ENCODE peak calls at places on chromosomes 16 and 17, in ten cellular contexts. U is fibroblast of mammary gland, I is ovary, B is fibroblast of lung, E is left lung, W is HFFc6, D is right atrium auricular region, Y is cardiac muscle cell, H is choroid plexus epithelial cell, C is lower leg skin. V is an unnamed sample.

GRCh38 chr16:73265124-73265838 is 217.4 kb upstream of the ZFHX3 start:
- DNase-seq in E (no peak), Y (no peak), C (no peak), U (no peak), D (no peak), W (no peak), H (no peak), I (no peak), B (no peak), V (no peak)

GRCh38 chr16:48291303-48291702 is 44.0 kb upstream of the ABCC11 start:
- DNase-seq in Y (no peak), B (peak; percentile 56), I (no peak), H (peak; percentile 38), C (no peak), W (peak; percentile 8), E (no peak), D (no peak), U (no peak), V (no peak)

GRCh38 chr17:51398128-51398525 is 137.8 kb downstream of the UTP18 start:
- DNase-seq in H (no peak), B (no peak), E (no peak), D (no peak), Y (no peak), I (no peak), C (no peak), U (no peak), W (no peak), V (no peak)

GRCh38 chr16:2339521-2340484 is 725 bp downstream of the ABCA3 start:
- DNase-seq in W (no peak), C (peak; percentile 89), D (no peak), I (peak; percentile 70), H (no peak), Y (peak; percentile 75), E (no peak), U (no peak), B (peak; percentile 16), V (peak; percentile 39)

GRCh38 chr16:89115216-89115949 is 21.7 kb downstream of the ACSF3 start:
- DNase-seq in C (peak; percentile 92), E (peak; percentile 92), W (no peak), H (peak; percentile 63), I (peak; percentile 54), B (peak; percentile 88), U (peak; percentile 80), D (peak; percentile 83), Y (no peak), V (no peak)

GRCh38 chr17:46053911-46054534 is 55.0 kb downstream of the STH start:
- DNase-seq in U (peak; percentile 62), D (no peak), H (peak; percentile 53), Y (no peak), I (no peak), W (peak; percentile 65), B (peak; percentile 67), E (no peak), C (no peak), V (no peak)

GRCh38 chr17:5662409-5663150 is 78.3 kb upstream of the NLRP1 start:
- DNase-seq in E (no peak), I (no peak), H (no peak), W (no peak), B (no peak), Y (peak; percentile 31), D (no peak), C (peak; percentile 69), U (no peak), V (no peak)

GRCh38 chr16:31131841-31132271 is 3.7 kb downstream of the PRSS8 start:
- DNase-seq in Y (no peak), B (no peak), H (no peak), U (no peak), I (no peak), E (no peak), C (no peak), D (no peak), W (no peak), V (no peak)

GRCh38 chr17:17837380-17837821 is 615 bp upstream of the SREBF1 start:
- DNase-seq in C (no peak), Y (no peak), D (peak; percentile 87), E (no peak), H (peak; percentile 80), W (peak; percentile 63), U (peak; percentile 95), I (peak; percentile 43), B (peak; percentile 79), V (no peak)

GRCh38 chr16:87562201-87562600 is 40.1 kb upstream of the JPH3 start:
- DNase-seq in B (no peak), E (no peak), C (no peak), Y (no peak), H (no peak), I (no peak), U (no peak), D (no peak), W (no peak), V (no peak)

DNA sequence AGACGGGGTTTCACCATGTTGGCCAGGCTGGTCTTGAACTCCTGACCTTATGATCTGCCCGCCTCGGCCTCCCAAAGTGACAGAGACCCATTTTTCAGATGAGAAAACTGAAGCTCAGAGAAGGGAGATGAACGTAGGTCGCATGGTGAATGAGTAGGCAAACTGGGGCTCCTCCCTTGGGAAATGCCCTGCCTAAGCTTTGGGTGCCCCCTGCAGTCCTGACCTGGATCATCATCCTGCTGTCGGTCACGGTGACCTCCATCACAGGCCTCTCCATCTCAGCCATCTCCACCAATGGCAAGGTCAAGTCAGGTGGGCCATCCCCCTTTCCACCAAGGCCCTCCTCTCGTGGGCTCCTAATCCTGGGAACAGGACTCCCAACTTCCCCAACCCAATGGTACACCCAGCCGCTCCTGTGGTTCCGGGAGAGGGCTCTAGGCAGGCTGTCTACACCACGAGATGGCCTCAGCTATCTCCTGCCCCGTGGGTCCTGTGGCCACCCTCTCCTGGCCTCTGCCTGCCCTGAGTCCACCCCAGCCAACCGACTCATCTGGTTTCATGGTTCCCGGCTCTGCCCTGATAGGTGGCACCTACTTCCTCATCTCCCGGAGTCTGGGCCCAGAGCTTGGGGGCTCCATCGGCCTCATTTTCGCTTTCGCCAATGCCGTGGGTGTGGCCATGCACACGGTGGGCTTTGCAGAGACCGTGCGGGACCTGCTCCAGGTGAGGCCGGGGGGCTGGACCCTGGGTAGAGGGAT is 4.7 kb downstream of the SLC12A3 start:
- DNase-seq in U (peak; percentile 39), W (peak; percentile 17), B (no peak), C (no peak), I (no peak), E (no peak), H (peak; percentile 13), Y (no peak), D (no peak), V (no peak)
- TF ChIP-seq CTCF in U (peak; percentile 20), W (peak; percentile 59), B (no peak), C (no peak), I (no peak), E (no peak), H (peak; percentile 24), Y (peak; percentile 19), D (no peak), V (peak; percentile 16)

DNA sequence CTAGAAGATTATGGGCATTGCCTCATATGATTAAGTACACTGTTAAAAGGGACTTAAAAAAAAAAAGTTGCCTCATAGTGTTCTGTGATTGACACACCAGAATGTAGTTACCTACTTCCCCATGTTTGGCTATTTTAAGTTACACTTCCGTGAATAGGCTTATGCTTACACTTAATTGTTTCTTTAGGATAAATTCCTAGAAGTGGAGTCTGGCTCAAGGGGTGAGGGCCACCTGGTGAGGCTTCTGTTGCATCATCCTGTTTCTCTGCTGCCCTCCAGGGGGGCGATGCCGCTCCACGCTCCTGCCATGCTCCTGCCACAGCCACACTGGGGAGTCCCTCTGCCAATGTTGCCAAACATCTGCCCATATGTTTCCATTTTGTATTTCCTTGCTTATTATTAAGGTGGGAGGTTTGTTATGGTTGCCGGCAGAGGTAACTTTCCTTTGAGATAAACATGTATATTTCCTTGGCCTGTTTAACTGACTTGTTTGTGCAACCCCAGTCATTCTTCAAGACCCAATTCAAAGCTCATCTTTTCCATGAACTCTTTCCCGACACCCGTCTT is 73.1 kb downstream of the KSR1 start:
- DNase-seq in D (no peak), Y (peak; percentile 34), H (peak; percentile 88), U (no peak), I (no peak), W (no peak), B (peak; percentile 56), C (no peak), E (peak; percentile 74), V (no peak)
- TF ChIP-seq CTCF in D (no peak), Y (peak; percentile 14), H (no peak), U (no peak), I (no peak), W (peak; percentile 8), B (no peak), C (no peak), E (no peak), V (no peak)

GRCh38 chr16:13448346-13448745 is 471.6 kb upstream of the ERCC4 start:
- DNase-seq in D (no peak), U (no peak), I (no peak), C (no peak), Y (no peak), H (no peak), B (no peak), E (no peak), W (no peak), V (no peak)

GRCh38 chr16:13453325-13453724 is 466.6 kb upstream of the ERCC4 start:
- DNase-seq in C (no peak), B (peak; percentile 17), W (no peak), Y (peak; percentile 11), H (peak; percentile 2), E (no peak), D (no peak), U (peak; percentile 69), I (no peak), V (no peak)

GRCh38 chr16:13453938-13454553 is 465.9 kb upstream of the ERCC4 start:
- DNase-seq in H (no peak), U (peak; percentile 53), B (peak; percentile 9), E (no peak), Y (peak; percentile 63), D (no peak), W (peak; percentile 8), I (no peak), C (no peak), V (peak; percentile 17)
- TF ChIP-seq CTCF in H (peak; percentile 22), U (peak; percentile 58), B (no peak), E (peak; percentile 18), Y (no peak), D (no peak), W (peak; percentile 87), I (no peak), C (no peak), V (peak; percentile 81)

GRCh38 chr17:48519427-48519826 is 11.4 kb downstream of the HOXB1 start:
- DNase-seq in Y (no peak), I (no peak), E (no peak), B (no peak), D (no peak), C (no peak), U (no peak), W (no peak), H (no peak), V (no peak)

GRCh38 chr17:48526986-48527741 is 3.6 kb downstream of the HOXB1 start:
- DNase-seq in D (no peak), Y (peak; percentile 49), E (no peak), B (no peak), I (no peak), U (no peak), C (no peak), W (no peak), H (no peak), V (no peak)

GRCh38 chr17:48522031-48522593 is 8.7 kb downstream of the HOXB1 start:
- DNase-seq in E (peak; percentile 37), H (no peak), Y (peak; percentile 87), U (no peak), D (no peak), B (peak; percentile 59), W (no peak), C (no peak), I (no peak), V (no peak)

GRCh38 chr17:48520631-48521045 is 10.2 kb downstream of the HOXB1 start:
- DNase-seq in U (no peak), B (no peak), C (no peak), Y (no peak), I (no peak), H (no peak), D (no peak), E (no peak), W (no peak), V (no peak)

GRCh38 chr17:48522990-48523389 is 7.8 kb downstream of the HOXB1 start:
- DNase-seq in U (no peak), C (no peak), B (no peak), W (no peak), H (no peak), Y (no peak), E (no peak), D (no peak), I (no peak), V (no peak)
- TF ChIP-seq CTCF in U (peak; percentile 48), C (no peak), B (peak; percentile 35), W (peak; percentile 40), H (peak; percentile 2), Y (peak; percentile 32), E (no peak), D (no peak), I (no peak), V (peak; percentile 24)